ENCODE peak calls at places on chromosomes 4 and X, in four cellular contexts. O, Y, Z and J are unnamed samples.

GRCh38 chrX:91434351-91435168 is at the start of gene PABPC5:
- DNase-seq in Z (no peak), Y (no peak), O (no peak), J (peak)

GRCh38 chr4:100986360-100986868 is 360.9 kb downstream of the PPP3CA start:
- DNase-seq in O (no peak), Z (no peak), Y (no peak), J (peak)

GRCh38 chr4:166432842-166433241 is 559.8 kb downstream of the TLL1 start:
- DNase-seq in Y (no peak), Z (no peak), O (no peak), J (no peak)

GRCh38 chr4:106083065-106083464 is 187.8 kb downstream of the NPNT start:
- DNase-seq in O (no peak), Y (no peak), Z (no peak), J (no peak)

GRCh38 chrX:73851014-73852009 is 288.3 kb downstream of the CHIC1 start:
- DNase-seq in Y (peak), Z (peak), O (no peak), J (peak)

GRCh38 chr4:98555798-98556445 is 102.5 kb downstream of the TSPAN5 start:
- DNase-seq in O (peak), Z (no peak), Y (no peak), J (no peak)

GRCh38 chr4:15754323-15754722 is 23.8 kb upstream of the CD38 start:
- DNase-seq in O (peak), Y (no peak), Z (no peak), J (no peak)

GRCh38 chrX:72079607-72080006 is 52.1 kb downstream of the RTL5 start:
- DNase-seq in O (peak), Z (no peak), Y (no peak), J (no peak)

GRCh38 chrX:3549442-3549875 is 164.0 kb downstream of the PRKX start:
- DNase-seq in O (peak), Z (no peak), Y (no peak), J (peak)

GRCh38 chr4:182555997-182556418 is 312.8 kb downstream of the TENM3 start:
- DNase-seq in O (peak), Y (no peak), Z (no peak), J (peak)

GRCh38 chr4:39814403-39815185 is 116.7 kb downstream of the UBE2K start:
- DNase-seq in Z (no peak), O (no peak), Y (peak), J (no peak)

GRCh38 chr4:147596377-147596776 is 20.8 kb upstream of the TMEM184C start:
- DNase-seq in Z (no peak), O (peak), Y (peak), J (peak)

GRCh38 chr4:143384381-143384994 is 47.8 kb downstream of the GAB1 start:
- DNase-seq in O (peak), Y (no peak), Z (no peak), J (no peak)

GRCh38 chr4:77877167-77877566 is 14.5 kb downstream of the MRPL1 start:
- DNase-seq in O (no peak), Z (no peak), Y (no peak), J (no peak)

GRCh38 chr4:163271555-163272127 is 60.8 kb downstream of the NPY1R start:
- DNase-seq in O (no peak), Z (no peak), Y (no peak), J (no peak)

GRCh38 chrX:119919835-119920585 is 23.5 kb downstream of the NKAP start:
- DNase-seq in O (no peak), Z (no peak), Y (no peak), J (no peak)

GRCh38 chrX:64977051-64977450 is 801 bp upstream of the ZC4H2 start:
- DNase-seq in Z (no peak), O (no peak), Y (no peak), J (peak)

GRCh38 chrX:138914751-138915150 is 203.2 kb upstream of the FGF13 start:
- DNase-seq in Z (no peak), O (no peak), Y (no peak), J (peak)

GRCh38 chr4:174702974-174703478 is 126.0 kb downstream of the GLRA3 start:
- DNase-seq in Z (no peak), Y (no peak), O (no peak), J (peak)

GRCh38 chr4:179095585-179096228 is 1653.5 kb upstream of the AGA start:
- DNase-seq in Z (no peak), Y (no peak), O (no peak), J (no peak)

GRCh38 chr4:79325436-79325835 is 425 bp downstream of the NAA11 start:
- DNase-seq in Y (no peak), Z (no peak), O (no peak), J (no peak)

GRCh38 chrX:119617511-119618164 is 11.4 kb upstream of the NKRF start:
- DNase-seq in O (no peak), Y (peak), Z (no peak), J (peak)